ENCODE peak calls at places on chromosomes 12 and 14, in six cellular contexts. L, O, R, J, P and E are unnamed samples.

GRCh38 chr14:79915411-79915810 is 295.9 kb downstream of the DIO2 start:
- DNase-seq in L (no peak), O (no peak), R (no peak), J (no peak), P (no peak), E (no peak)

GRCh38 chr12:115752913-115753726 is 524.4 kb downstream of the MED13L start:
- DNase-seq in L (no peak), O (peak; percentile 43), R (peak; percentile 17), J (peak; percentile 62), P (peak; percentile 85), E (peak; percentile 17)

GRCh38 chr14:63642229-63642611 is 549 bp upstream of the WDR89 start:
- DNase-seq in L (peak; percentile 85), O (peak; percentile 78), R (peak; percentile 90), J (peak; percentile 96), P (peak; percentile 98), E (peak; percentile 61)

GRCh38 chr12:117098361-117099217 is 627 bp downstream of the TESC start:
- DNase-seq in L (peak; percentile 52), O (no peak), R (peak; percentile 52), J (no peak), P (no peak), E (peak; percentile 10)

GRCh38 chr12:17875230-17875629 is 214.8 kb downstream of the RERGL start:
- DNase-seq in L (no peak), O (no peak), R (no peak), J (no peak), P (no peak), E (no peak)

GRCh38 chr12:12735301-12735700 is 18.1 kb downstream of the CDKN1B start:
- DNase-seq in L (no peak), O (no peak), R (no peak), J (no peak), P (peak; percentile 75), E (no peak)

GRCh38 chr14:34043627-34044372 is 92.9 kb upstream of the EGLN3 start:
- DNase-seq in L (no peak), O (no peak), R (no peak), J (no peak), P (no peak), E (no peak)

GRCh38 chr14:90639641-90640040 is 176.6 kb downstream of the TTC7B start:
- DNase-seq in L (no peak), O (no peak), R (no peak), J (no peak), P (no peak), E (no peak)

DNA sequence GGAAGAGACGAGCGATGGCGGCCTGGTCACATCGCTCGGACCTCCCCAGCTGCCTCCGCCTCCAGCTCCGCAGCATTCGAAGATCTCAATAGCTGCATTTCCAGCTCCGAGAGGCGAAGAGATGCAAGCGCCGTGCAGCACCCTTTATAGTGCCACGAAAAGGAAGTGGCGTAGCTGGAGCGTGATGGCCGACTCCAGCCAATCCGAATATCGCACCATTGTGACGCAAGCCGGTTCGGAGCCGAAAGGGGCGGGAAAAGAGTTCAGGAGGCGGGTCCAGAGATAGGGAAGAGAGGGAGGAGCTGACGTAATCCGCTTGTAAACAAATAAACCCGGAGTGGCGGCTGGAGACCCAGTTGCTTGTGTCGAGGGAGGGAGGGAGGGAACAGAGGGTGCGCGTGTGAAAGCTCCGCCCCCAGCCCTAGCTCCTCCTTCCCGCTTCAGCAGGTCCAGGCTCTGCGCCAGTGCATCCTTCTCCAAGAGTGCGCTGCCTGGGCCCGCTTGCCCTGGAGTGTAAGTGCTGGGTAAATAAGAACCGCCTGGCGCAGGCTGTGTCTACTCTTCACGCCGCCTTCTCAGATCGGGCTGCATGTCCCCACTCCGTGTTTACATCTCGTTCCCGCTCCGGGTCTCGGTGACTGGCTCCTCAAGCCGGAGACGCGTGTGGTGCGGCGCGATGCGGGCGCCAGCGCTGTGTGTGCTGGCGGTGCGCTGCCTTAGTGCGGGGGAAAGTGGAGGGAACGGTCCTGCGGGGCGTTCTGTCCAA is at the start of gene BTG1:
- DNase-seq in L (peak; percentile 100), O (peak; percentile 99), R (peak; percentile 99), J (peak; percentile 99), P (peak; percentile 100), E (peak; percentile 98)
- TF ChIP-seq CTCF in L (no peak), O (no peak), R (no peak), J (no peak), P (no peak), E (no peak)

GRCh38 chr12:62827855-62828254 is 107.1 kb downstream of the PPM1H start:
- DNase-seq in L (no peak), O (no peak), R (no peak), J (no peak), P (no peak), E (no peak)
- TF ChIP-seq CTCF in L (no peak), O (no peak), R (no peak), J (no peak), P (no peak), E (no peak)

DNA sequence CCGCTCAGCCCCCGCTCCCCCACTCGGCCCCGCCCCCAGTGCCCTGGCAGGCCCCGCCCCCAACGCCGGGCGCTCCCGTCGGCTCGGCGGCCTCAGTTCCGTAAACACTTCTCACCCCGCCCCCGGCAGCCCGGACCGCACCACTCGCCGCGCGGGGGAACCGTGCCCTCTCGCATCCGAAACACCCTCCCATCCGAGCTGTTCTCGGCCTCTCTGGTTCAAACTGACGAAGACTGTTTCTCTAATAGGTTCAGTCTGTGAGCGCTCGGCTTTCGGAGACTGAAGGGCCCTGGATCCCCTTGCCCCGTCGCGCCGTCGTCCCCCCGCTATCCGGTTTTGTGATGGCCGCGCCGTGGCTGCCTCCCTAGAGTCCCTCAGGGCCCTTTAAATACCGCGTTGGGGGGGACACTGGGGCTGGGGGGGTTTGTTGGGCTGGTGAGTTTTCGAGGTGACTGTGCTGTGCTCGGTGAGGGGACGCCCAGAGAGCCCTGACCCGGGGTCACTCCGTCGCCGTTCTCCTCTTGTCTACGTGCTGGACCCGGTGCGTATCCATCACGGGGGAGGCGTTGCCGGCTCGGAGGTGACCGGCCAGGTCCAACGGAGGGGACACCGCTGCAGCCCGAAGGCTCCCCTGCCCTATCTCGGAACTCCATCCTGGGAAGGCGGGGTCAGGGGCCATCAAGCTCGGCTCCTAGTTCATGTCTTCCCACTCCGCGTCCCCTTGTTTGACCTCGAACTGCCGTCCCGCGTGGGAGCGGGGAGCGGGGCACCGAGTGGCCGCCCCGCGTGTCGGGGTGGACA is at the start of gene TCP11L2:
- DNase-seq in L (peak; percentile 94), O (peak; percentile 78), R (peak; percentile 93), J (peak; percentile 82), P (peak; percentile 76), E (peak; percentile 90)
- TF ChIP-seq CTCF in L (no peak), O (no peak), R (no peak), J (no peak), P (no peak), E (no peak)

GRCh38 chr12:7637641-7638040 is 28.1 kb downstream of the APOBEC1 start:
- DNase-seq in L (no peak), O (no peak), R (no peak), J (no peak), P (no peak), E (no peak)

GRCh38 chr12:7638764-7639570 is 26.7 kb downstream of the APOBEC1 start:
- DNase-seq in L (peak; percentile 76), O (peak; percentile 73), R (peak; percentile 87), J (peak; percentile 91), P (peak; percentile 88), E (peak; percentile 68)

GRCh38 chr12:7642287-7642686 is 23.4 kb downstream of the APOBEC1 start:
- DNase-seq in L (no peak), O (no peak), R (no peak), J (no peak), P (no peak), E (no peak)

GRCh38 chr12:7642876-7643309 is 22.8 kb downstream of the APOBEC1 start:
- DNase-seq in L (no peak), O (peak; percentile 43), R (peak; percentile 26), J (peak; percentile 58), P (peak; percentile 12), E (no peak)

DNA sequence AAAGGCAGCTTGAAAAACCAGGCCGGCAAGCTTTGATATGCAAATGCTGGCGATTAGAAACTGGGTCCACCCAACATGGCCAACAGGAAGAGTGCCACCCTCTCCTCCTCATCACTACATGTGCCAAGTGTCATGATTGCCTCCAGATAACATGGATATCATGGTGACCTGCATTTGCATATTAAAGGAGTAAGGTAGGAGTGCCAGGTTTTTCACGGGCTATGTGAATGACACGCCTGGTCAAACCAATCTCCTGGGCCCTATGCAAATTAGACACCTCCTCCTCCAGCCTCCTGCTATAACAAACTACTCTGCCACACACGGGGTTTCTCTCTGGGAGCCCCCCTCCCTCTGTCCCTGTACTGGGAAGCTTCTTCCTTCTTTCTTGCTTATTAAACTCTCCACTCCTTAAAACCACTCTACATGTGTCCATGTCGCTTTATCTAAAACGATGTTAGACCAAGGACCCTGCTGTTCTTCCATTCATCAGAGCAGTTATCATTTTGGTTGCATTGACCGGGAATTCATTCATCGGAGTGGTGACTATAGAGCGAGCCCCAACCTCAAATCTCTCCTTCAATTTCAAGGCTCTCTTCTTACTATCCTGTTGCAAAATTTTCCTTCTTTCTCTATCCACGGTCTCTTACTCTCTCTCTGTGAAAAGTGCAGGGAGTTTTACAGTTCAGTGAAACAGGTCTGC is 27.5 kb downstream of the APOBEC1 start:
- DNase-seq in L (no peak), O (no peak), R (no peak), J (no peak), P (no peak), E (no peak)
- TF ChIP-seq CTCF in L (no peak), O (no peak), R (no peak), J (no peak), P (no peak), E (no peak)

DNA sequence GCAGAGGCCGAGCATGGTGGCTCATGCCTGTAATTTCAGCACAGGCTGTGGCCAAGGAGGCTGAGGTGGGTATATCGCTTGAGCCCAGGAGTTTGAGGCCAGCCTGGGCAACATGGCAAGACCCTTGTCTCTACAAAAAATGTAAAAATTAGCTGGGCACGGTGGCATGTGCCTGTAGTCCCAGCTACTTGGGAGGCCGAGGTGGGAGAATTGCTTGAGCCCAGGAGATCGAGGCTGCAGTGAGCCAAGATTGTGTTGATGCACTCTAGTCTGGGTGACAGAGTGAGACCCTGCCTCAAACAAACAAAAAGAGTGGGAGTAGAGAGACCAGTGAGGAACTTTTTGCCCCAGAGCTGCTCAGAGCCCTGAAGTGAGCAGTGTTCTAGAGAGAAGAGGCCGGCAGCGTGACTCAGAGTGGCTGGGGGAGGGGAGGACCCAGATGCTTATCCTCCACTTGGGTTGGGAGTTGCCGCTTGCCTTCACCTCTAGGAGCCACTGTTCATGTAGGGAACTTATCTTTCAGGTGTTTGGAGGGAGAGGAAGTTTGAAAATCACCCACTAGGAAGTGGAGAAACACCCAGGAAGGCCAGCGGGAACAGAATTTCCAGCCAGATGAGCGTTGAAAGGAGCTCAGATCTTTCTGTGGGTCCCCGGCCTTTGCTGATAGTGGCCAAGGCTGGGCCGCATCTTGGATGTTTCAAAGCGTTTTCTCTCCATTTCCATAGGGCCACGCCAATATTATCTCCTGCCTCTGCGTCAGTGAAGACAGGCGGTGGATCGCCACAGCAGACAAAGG is 15.3 kb downstream of the CFAP251 start:
- DNase-seq in L (peak; percentile 37), O (peak; percentile 26), R (no peak), J (no peak), P (no peak), E (no peak)
- TF ChIP-seq CTCF in L (no peak), O (peak; percentile 18), R (no peak), J (no peak), P (no peak), E (no peak)